ENCODE peak calls at places on chromosomes 2 and 18, in ten cellular contexts. R, G, K, A, J, C, V, O, F and Q are unnamed samples.

GRCh38 chr2:23520256-23520655 is 135.3 kb downstream of the KLHL29 start:
- DNase-seq in O (no peak), A (no peak), K (peak; percentile 11), V (no peak), G (peak; percentile 6), J (no peak), C (no peak), F (no peak), R (no peak), Q (no peak)

GRCh38 chr2:145484443-145485086 is 964.6 kb upstream of the ZEB2 start:
- DNase-seq in K (no peak), A (no peak), J (peak; percentile 31), V (no peak), C (peak; percentile 57), R (peak; percentile 38), F (no peak), O (no peak), G (no peak), Q (no peak)

GRCh38 chr2:85134255-85135065 is 1.3 kb downstream of the TCF7L1 start:
- DNase-seq in J (no peak), C (peak; percentile 13), G (peak; percentile 51), V (peak; percentile 57), O (no peak), A (peak; percentile 71), R (no peak), F (no peak), K (peak; percentile 64), Q (peak; percentile 18)

GRCh38 chr2:44793322-44793870 is 148.1 kb upstream of the SIX3 start:
- DNase-seq in O (no peak), J (peak; percentile 32), A (no peak), V (no peak), R (peak; percentile 56), K (no peak), C (peak; percentile 30), G (no peak), F (no peak), Q (no peak)

GRCh38 chr18:48033770-48034650 is 103.6 kb upstream of the SMAD2 start:
- DNase-seq in C (no peak), A (peak; percentile 62), R (no peak), K (no peak), F (no peak), G (no peak), O (no peak), V (no peak), J (no peak), Q (no peak)

GRCh38 chr2:10048501-10049171 is 5.3 kb downstream of the KLF11 start:
- DNase-seq in A (peak; percentile 72), G (no peak), K (no peak), J (peak; percentile 62), R (peak; percentile 73), O (peak; percentile 45), V (no peak), C (peak; percentile 55), F (no peak), Q (peak; percentile 83)

GRCh38 chr18:56593906-56594305 is 44.5 kb downstream of the TXNL1 start:
- DNase-seq in G (no peak), F (no peak), A (no peak), C (peak; percentile 61), V (no peak), R (no peak), K (no peak), O (no peak), J (no peak), Q (no peak)

GRCh38 chr2:231987088-231987788 is 25.7 kb downstream of the DIS3L2 start:
- DNase-seq in G (no peak), V (peak; percentile 37), C (no peak), A (no peak), K (no peak), O (no peak), R (no peak), F (no peak), J (no peak), Q (no peak)

GRCh38 chr2:54834721-54835120 is 111.3 kb downstream of the EML6 start:
- DNase-seq in V (no peak), A (no peak), F (no peak), G (no peak), R (no peak), C (no peak), J (no peak), K (no peak), O (no peak), Q (no peak)

GRCh38 chr2:71882949-71883472 is 264.7 kb downstream of the CYP26B1 start:
- DNase-seq in A (peak; percentile 88), V (peak; percentile 40), O (no peak), R (peak; percentile 52), C (peak; percentile 94), G (peak; percentile 93), F (no peak), J (peak; percentile 90), K (peak; percentile 87), Q (peak; percentile 33)

GRCh38 chr2:133390151-133390550 is 178.1 kb downstream of the NCKAP5 start:
- DNase-seq in K (no peak), G (no peak), V (no peak), R (no peak), O (no peak), A (no peak), C (peak; percentile 78), F (no peak), J (peak; percentile 41), Q (no peak)

GRCh38 chr2:55929476-55929875 is 5.9 kb upstream of the EFEMP1 start:
- DNase-seq in G (no peak), V (no peak), J (no peak), A (no peak), K (no peak), F (no peak), C (no peak), O (no peak), R (no peak), Q (no peak)

GRCh38 chr2:85712261-85712660 is 18.1 kb downstream of the GNLY start:
- DNase-seq in O (no peak), R (peak; percentile 80), F (no peak), A (peak; percentile 84), G (no peak), K (peak; percentile 61), C (no peak), V (no peak), J (no peak), Q (no peak)

GRCh38 chr2:127655209-127656073 is 9.5 kb downstream of the GPR17 start:
- DNase-seq in C (no peak), J (no peak), V (no peak), G (peak; percentile 8), F (no peak), R (no peak), A (peak; percentile 74), O (no peak), K (peak; percentile 77), Q (no peak)

GRCh38 chr2:226677080-226677479 is 122.5 kb downstream of the IRS1 start:
- DNase-seq in J (no peak), G (no peak), K (no peak), O (no peak), C (no peak), F (no peak), V (no peak), A (no peak), R (no peak), Q (no peak)

GRCh38 chr2:166494140-166494544 is at the start of gene SCN7A:
- DNase-seq in K (peak; percentile 92), G (peak; percentile 66), C (peak; percentile 31), J (no peak), R (no peak), A (peak; percentile 69), O (peak; percentile 23), V (peak; percentile 87), F (peak; percentile 2), Q (no peak)

GRCh38 chr18:32802606-32803451 is 30.0 kb upstream of the KLHL14 start:
- DNase-seq in J (no peak), A (no peak), F (no peak), C (no peak), R (no peak), O (no peak), V (no peak), K (no peak), G (no peak), Q (no peak)

GRCh38 chr2:102120261-102121259 is 22.0 kb upstream of the IL1R1 start:
- DNase-seq in F (no peak), V (no peak), A (no peak), C (no peak), O (no peak), R (no peak), K (no peak), J (no peak), G (no peak), Q (no peak)

GRCh38 chr18:48834421-48835011 is 116.2 kb downstream of the SMAD7 start:
- DNase-seq in J (peak; percentile 84), O (no peak), K (peak; percentile 79), C (peak; percentile 99), F (peak; percentile 60), A (peak; percentile 91), R (peak; percentile 94), G (peak; percentile 73), V (no peak), Q (peak; percentile 88)

GRCh38 chr18:6994719-6995430 is 122.7 kb downstream of the LAMA1 start:
- DNase-seq in O (no peak), V (no peak), C (peak; percentile 46), K (no peak), G (no peak), A (no peak), F (no peak), R (no peak), J (peak; percentile 11), Q (peak; percentile 30)

GRCh38 chr18:32301976-32302743 is 112.3 kb downstream of the MEP1B start:
- DNase-seq in G (no peak), C (peak; percentile 2), R (no peak), O (no peak), J (no peak), A (no peak), F (no peak), K (no peak), V (no peak), Q (no peak)

GRCh38 chr2:86413296-86414085 is 27.7 kb upstream of the KDM3A start:
- DNase-seq in C (no peak), J (no peak), R (no peak), F (no peak), V (no peak), K (no peak), A (no peak), G (no peak), O (peak; percentile 30), Q (no peak)

GRCh38 chr2:10170256-10170655 is 47.7 kb downstream of the RRM2 start:
- DNase-seq in O (no peak), F (no peak), K (no peak), R (no peak), A (peak; percentile 44), J (peak; percentile 71), V (peak; percentile 52), C (peak; percentile 80), G (no peak), Q (no peak)

GRCh38 chr2:111219734-111220505 is 99.2 kb downstream of the BCL2L11 start:
- DNase-seq in J (no peak), C (no peak), O (no peak), G (no peak), A (no peak), K (no peak), R (no peak), F (no peak), V (no peak), Q (no peak)

GRCh38 chr2:26216587-26216986 is 27.8 kb downstream of the HADHA start:
- DNase-seq in R (no peak), G (no peak), O (no peak), F (no peak), V (no peak), A (no peak), J (no peak), C (no peak), K (no peak), Q (no peak)

GRCh38 chr2:203683932-203684556 is 22.4 kb upstream of the CD28 start:
- DNase-seq in J (peak; percentile 23), O (no peak), R (no peak), K (no peak), G (peak; percentile 51), A (no peak), F (no peak), V (no peak), C (peak; percentile 86), Q (no peak)

GRCh38 chr2:218229239-218229638 is 12.2 kb downstream of the ARPC2 start:
- DNase-seq in C (peak; percentile 85), K (no peak), V (no peak), G (no peak), R (peak; percentile 67), F (no peak), A (no peak), O (no peak), J (peak; percentile 45), Q (no peak)

GRCh38 chr18:9106094-9106493 is 3.6 kb downstream of the NDUFV2 start:
- DNase-seq in G (no peak), F (no peak), O (no peak), K (no peak), R (no peak), V (no peak), A (no peak), C (no peak), J (no peak), Q (no peak)